ENCODE peak calls at places on chromosomes 5 and 9, in nine cellular contexts. H is Caki2; S is thyroid gland; Y is NCI-H146; N is activated T-helper 1 cell treated with anti-CD3 and anti-CD28 coated beads, Interleukin-12 subunit alpha, Interleukin-12 subunit beta, Interleukin-2, Interleukin-4 antibody, amounts not matched to agents 30 ng/mL and 10 ng/mL and 1 ng/mL, durations not matched to agents 14 hours and 24 hours and 36 hours; Q is H7; A is Kasumi-1; M is activated CD4-positive, CD25-positive, alpha-beta regulatory T cell treated with anti-CD3 and anti-CD28 coated beads, Interleukin-2, amount 50 U/mL, for 16 hours; J is right cardiac atrium. L is an unnamed sample.

GRCh38 chr5:176583076-176583475 is 26.9 kb downstream of the GPRIN1 start:
- DNase-seq in H (no peak), S (no peak), Y (no peak), N (no peak), Q (no peak), A (no peak), M (no peak), J (no peak), L (no peak)

GRCh38 chr5:143401846-143402463 is 1.5 kb downstream of the NR3C1 start:
- DNase-seq in H (peak), S (no peak), Y (no peak), N (peak), Q (no peak), A (no peak), M (no peak), J (no peak), L (no peak)

GRCh38 chr5:17228833-17229291 is 11.4 kb downstream of the BASP1 start:
- DNase-seq in H (no peak), S (peak), Y (peak), N (no peak), Q (no peak), A (no peak), M (no peak), J (no peak), L (no peak)

GRCh38 chr9:133955821-133956411 is 36.2 kb downstream of the VAV2 start:
- DNase-seq in H (no peak), S (no peak), Y (no peak), N (no peak), Q (peak), A (peak), M (no peak), J (peak), L (no peak)

GRCh38 chr9:38339496-38339895 is 53.0 kb upstream of the ALDH1B1 start:
- DNase-seq in H (no peak), S (no peak), Y (no peak), N (no peak), Q (no peak), A (no peak), M (no peak), J (no peak), L (no peak)

GRCh38 chr9:128913048-128913900 is 7.5 kb upstream of the PHYHD1 start:
- DNase-seq in H (no peak), S (no peak), Y (no peak), N (no peak), Q (peak), A (no peak), M (no peak), J (peak), L (no peak)

GRCh38 chr9:6984941-6985578 is 227.3 kb downstream of the KDM4C start:
- DNase-seq in H (no peak), S (no peak), Y (no peak), N (no peak), Q (peak), A (no peak), M (no peak), J (no peak), L (no peak)

GRCh38 chr9:121405899-121406298 is 35.8 kb upstream of the STOM start:
- DNase-seq in H (no peak), S (no peak), Y (no peak), N (no peak), Q (no peak), A (no peak), M (no peak), J (no peak), L (no peak)

GRCh38 chr5:112237456-112237855 is 181.6 kb downstream of the EPB41L4A start:
- DNase-seq in H (no peak), S (no peak), Y (no peak), N (no peak), Q (no peak), A (no peak), M (no peak), J (no peak), L (no peak)

GRCh38 chr9:89278997-89279739 is 31.8 kb upstream of the CKS2 start:
- DNase-seq in H (peak), S (no peak), Y (peak), N (no peak), Q (peak), A (peak), M (no peak), J (no peak), L (no peak)

GRCh38 chr5:143106175-143106574 is 297.3 kb downstream of the NR3C1 start:
- DNase-seq in H (peak), S (peak), Y (peak), N (no peak), Q (no peak), A (no peak), M (no peak), J (peak), L (no peak)

GRCh38 chr9:114051281-114051680 is 26.8 kb downstream of the AMBP start:
- DNase-seq in H (no peak), S (no peak), Y (no peak), N (no peak), Q (no peak), A (no peak), M (no peak), J (no peak), L (no peak)

GRCh38 chr5:134174841-134175839 is 1.6 kb downstream of the SKP1 start:
- DNase-seq in H (peak), S (no peak), Y (peak), N (no peak), Q (peak), A (peak), M (no peak), J (no peak), L (no peak)

GRCh38 chr5:167951121-167951520 is 340.3 kb upstream of the WWC1 start:
- DNase-seq in H (no peak), S (peak), Y (no peak), N (no peak), Q (no peak), A (no peak), M (no peak), J (peak), L (no peak)

GRCh38 chr5:59660737-59661136 is 232.8 kb downstream of the PDE4D start:
- DNase-seq in H (peak), S (no peak), Y (peak), N (no peak), Q (no peak), A (peak), M (no peak), J (no peak), L (no peak)

GRCh38 chr5:39699164-39699563 is 274.4 kb upstream of the DAB2 start:
- DNase-seq in H (no peak), S (no peak), Y (no peak), N (no peak), Q (no peak), A (no peak), M (no peak), J (no peak), L (no peak)

L was measured in natural killer cell treated with Interleukin-12 subunit alpha and Interleukin-12 subunit beta and Interleukin-15 and Interleukin-18, amount 100 ng/mL, for 72 hours.